ENCODE peak calls at places on chromosomes 7 and 10, in six cellular contexts. One of them, this sample, is unnamed.

GRCh38 chr10:7836571-7836970 is 18.3 kb downstream of the TAF3 start:
- DNase-seq in astrocyte: no peak
- DNase-seq in breast epithelium: no peak
- DNase-seq in NCI-H446: no peak
- DNase-seq in ACHN: no peak
- DNase-seq in HL-60: no peak
- DNase-seq in this sample: no peak

GRCh38 chr10:133377025-133377817 is 1.8 kb upstream of the PAOX start:
- DNase-seq in breast epithelium: no peak
- DNase-seq in HL-60: no peak
- DNase-seq in astrocyte: no peak
- DNase-seq in NCI-H446: no peak
- DNase-seq in ACHN: no peak
- DNase-seq in this sample: no peak

GRCh38 chr7:128922496-128923410 is 12.2 kb upstream of the KCP start:
- DNase-seq in NCI-H446: no peak
- DNase-seq in ACHN: no peak
- DNase-seq in breast epithelium: peak
- DNase-seq in HL-60: no peak
- DNase-seq in astrocyte: no peak
- DNase-seq in this sample: no peak

GRCh38 chr7:29053105-29053872 is 93.0 kb downstream of the CPVL start:
- DNase-seq in NCI-H446: no peak
- DNase-seq in HL-60: no peak
- DNase-seq in ACHN: no peak
- DNase-seq in astrocyte: no peak
- DNase-seq in breast epithelium: no peak
- DNase-seq in this sample: no peak

GRCh38 chr10:116470768-116471415 is 43.2 kb downstream of the PNLIPRP3 start:
- DNase-seq in ACHN: peak
- DNase-seq in astrocyte: no peak
- DNase-seq in breast epithelium: no peak
- DNase-seq in HL-60: peak
- DNase-seq in NCI-H446: no peak
- DNase-seq in this sample: no peak

GRCh38 chr7:3078458-3078857 is 34.8 kb upstream of the CARD11 start:
- DNase-seq in HL-60: no peak
- DNase-seq in breast epithelium: no peak
- DNase-seq in ACHN: no peak
- DNase-seq in NCI-H446: no peak
- DNase-seq in astrocyte: no peak
- DNase-seq in this sample: no peak

GRCh38 chr7:107315821-107316220 is 147.0 kb downstream of the HBP1 start:
- DNase-seq in breast epithelium: no peak
- DNase-seq in NCI-H446: no peak
- DNase-seq in ACHN: no peak
- DNase-seq in astrocyte: no peak
- DNase-seq in HL-60: no peak
- DNase-seq in this sample: no peak

GRCh38 chr7:50069613-50070012 is 23.4 kb downstream of the ZPBP start:
- DNase-seq in astrocyte: peak
- DNase-seq in ACHN: peak
- DNase-seq in breast epithelium: no peak
- DNase-seq in HL-60: no peak
- DNase-seq in NCI-H446: no peak
- DNase-seq in this sample: no peak

GRCh38 chr7:148650232-148650858 is 48.4 kb upstream of the CUL1 start:
- DNase-seq in HL-60: no peak
- DNase-seq in ACHN: peak
- DNase-seq in breast epithelium: no peak
- DNase-seq in astrocyte: peak
- DNase-seq in NCI-H446: no peak
- DNase-seq in this sample: no peak

GRCh38 chr10:100858258-100858657 is 54.5 kb upstream of the SLF2 start:
- DNase-seq in NCI-H446: no peak
- DNase-seq in astrocyte: no peak
- DNase-seq in breast epithelium: no peak
- DNase-seq in ACHN: no peak
- DNase-seq in HL-60: no peak
- DNase-seq in this sample: no peak

GRCh38 chr10:117878626-117879025 is 168.1 kb downstream of the RAB11FIP2 start:
- DNase-seq in astrocyte: no peak
- DNase-seq in ACHN: peak
- DNase-seq in HL-60: no peak
- DNase-seq in NCI-H446: no peak
- DNase-seq in breast epithelium: no peak
- DNase-seq in this sample: no peak

GRCh38 chr7:44161371-44161770 is 20.2 kb upstream of the MYL7 start:
- DNase-seq in astrocyte: no peak
- DNase-seq in breast epithelium: no peak
- DNase-seq in NCI-H446: no peak
- DNase-seq in ACHN: no peak
- DNase-seq in HL-60: no peak
- DNase-seq in this sample: no peak

GRCh38 chr7:461453-462172 is 58.0 kb downstream of the PDGFA start:
- DNase-seq in breast epithelium: no peak
- DNase-seq in HL-60: no peak
- DNase-seq in NCI-H446: no peak
- DNase-seq in ACHN: no peak
- DNase-seq in astrocyte: no peak
- DNase-seq in this sample: no peak

GRCh38 chr7:50622821-50623220 is 57.6 kb upstream of the DDC start:
- DNase-seq in HL-60: no peak
- DNase-seq in ACHN: no peak
- DNase-seq in astrocyte: no peak
- DNase-seq in NCI-H446: no peak
- DNase-seq in breast epithelium: no peak
- DNase-seq in this sample: no peak

This sample was measured in natural killer cell.